ENCODE peak calls at places on chromosomes 2 and 18, in eight cellular contexts. E, S, Z, B, R, V, T and J are unnamed samples.

GRCh38 chr2:70995227-70995729 is 605 bp upstream of the TEX261 start:
- DNase-seq in E (no peak), S (peak; percentile 66), Z (no peak), B (peak; percentile 54), R (no peak), V (peak; percentile 44), T (no peak), J (no peak)

GRCh38 chr2:205748660-205749059 is 66.4 kb downstream of the NRP2 start:
- DNase-seq in E (no peak), S (no peak), Z (no peak), B (no peak), R (no peak), V (no peak), T (no peak), J (no peak)

GRCh38 chr2:156675896-156676295 is 239.7 kb downstream of the GPD2 start:
- DNase-seq in E (no peak), S (no peak), Z (no peak), B (no peak), R (no peak), V (no peak), T (no peak), J (no peak)

GRCh38 chr18:12839526-12840196 is 44.4 kb downstream of the PTPN2 start:
- DNase-seq in E (no peak), S (no peak), Z (no peak), B (no peak), R (no peak), V (peak; percentile 16), T (no peak), J (no peak)

GRCh38 chr2:3848776-3849175 is 145.4 kb downstream of the DCDC2C start:
- DNase-seq in E (no peak), S (no peak), Z (no peak), B (no peak), R (no peak), V (no peak), T (no peak), J (no peak)

GRCh38 chr2:238127165-238128060 is 11.1 kb upstream of the KLHL30 start:
- DNase-seq in E (peak; percentile 24), S (no peak), Z (peak; percentile 22), B (no peak), R (peak; percentile 51), V (no peak), T (peak; percentile 46), J (no peak)

GRCh38 chr2:7607774-7608173 is 690.6 kb downstream of the RNF144A start:
- DNase-seq in E (no peak), S (no peak), Z (no peak), B (no peak), R (no peak), V (no peak), T (no peak), J (no peak)

GRCh38 chr2:237723613-237724012 is 75.0 kb upstream of the RBM44 start:
- DNase-seq in E (no peak), S (no peak), Z (no peak), B (peak; percentile 66), R (no peak), V (no peak), T (peak; percentile 72), J (no peak)

GRCh38 chr2:70904371-70905216 is 31.1 kb upstream of the ATP6V1B1 start:
- DNase-seq in E (no peak), S (no peak), Z (no peak), B (peak; percentile 62), R (no peak), V (no peak), T (no peak), J (no peak)

GRCh38 chr2:157329524-157329923 is 3.9 kb upstream of the ERMN start:
- DNase-seq in E (no peak), S (no peak), Z (no peak), B (no peak), R (no peak), V (no peak), T (no peak), J (no peak)

GRCh38 chr2:230413465-230413864 is 2.5 kb upstream of the SP100 start:
- DNase-seq in E (no peak), S (no peak), Z (no peak), B (no peak), R (no peak), V (no peak), T (no peak), J (no peak)

GRCh38 chr2:133566967-133567645 is 1.2 kb downstream of the NCKAP5 start:
- DNase-seq in E (peak; percentile 68), S (no peak), Z (peak; percentile 43), B (no peak), R (peak; percentile 76), V (no peak), T (peak; percentile 66), J (no peak)